ENCODE peak calls at places on chromosomes 13 and 19, in four cellular contexts. T, H, B and N are unnamed samples.
A peak's percentile ranks its signal among the peaks of the same experiment; 100 is the strongest.

GRCh38 chr13:99374994-99375805 is 68.0 kb upstream of the GPR183 start:
- DNase-seq in B (peak; percentile 47), H (no peak), T (no peak), N (no peak)

GRCh38 chr19:10398819-10399218 is 4.5 kb downstream of the CDC37 start:
- DNase-seq in H (no peak), B (no peak), T (no peak), N (no peak)

GRCh38 chr13:97856001-97856675 is 97.3 kb upstream of the IPO5 start:
- DNase-seq in T (no peak), B (no peak), H (peak; percentile 13), N (no peak)

GRCh38 chr13:85093808-85094207 is 705.4 kb downstream of the SLITRK6 start:
- DNase-seq in H (peak; percentile 22), T (no peak), B (no peak), N (no peak)

GRCh38 chr19:17562097-17562496 is 6.6 kb downstream of the COLGALT1 start:
- DNase-seq in H (no peak), B (no peak), T (no peak), N (no peak)

GRCh38 chr19:3189702-3190469 is 4.2 kb downstream of the NCLN start:
- DNase-seq in H (no peak), B (no peak), T (no peak), N (no peak)

GRCh38 chr19:1001538-1002166 is 1.4 kb downstream of the GRIN3B start:
- DNase-seq in H (no peak), B (peak; percentile 61), T (peak; percentile 37), N (no peak)

GRCh38 chr13:80341771-80342271 is 895 bp upstream of the SPRY2 start:
- DNase-seq in B (no peak), H (peak; percentile 68), T (peak; percentile 69), N (peak; percentile 43)

GRCh38 chr13:97753942-97754670 is 199.4 kb upstream of the IPO5 start:
- DNase-seq in T (no peak), B (no peak), H (no peak), N (no peak)

GRCh38 chr19:7421941-7422744 is 66.7 kb downstream of the PEX11G start:
- DNase-seq in H (no peak), T (no peak), B (no peak), N (no peak)

GRCh38 chr19:1728816-1729567 is 24.3 kb upstream of the ONECUT3 start:
- DNase-seq in B (no peak), H (no peak), T (no peak), N (no peak)

GRCh38 chr19:49014123-49014869 is 2.6 kb downstream of the LHB start:
- DNase-seq in H (peak; percentile 38), T (no peak), B (no peak), N (no peak)

GRCh38 chr19:46426035-46426505 is 2.7 kb downstream of the PNMA8C start:
- DNase-seq in H (peak; percentile 43), B (no peak), T (no peak), N (peak; percentile 73)

GRCh38 chr19:6457958-6458694 is 1.5 kb downstream of the SLC25A23 start:
- DNase-seq in B (no peak), H (no peak), T (no peak), N (no peak)

GRCh38 chr13:109704771-109705628 is 81.4 kb downstream of the IRS2 start:
- DNase-seq in B (no peak), H (no peak), T (no peak), N (no peak)

GRCh38 chr13:29436721-29437250 is 158.7 kb downstream of the SLC7A1 start:
- DNase-seq in B (no peak), T (no peak), H (peak; percentile 54), N (no peak)

GRCh38 chr19:50728084-50728737 is 5.0 kb downstream of the CLEC11A start:
- DNase-seq in B (peak; percentile 33), T (no peak), H (peak; percentile 33), N (no peak)

GRCh38 chr19:40055832-40056504 is at the start of gene ZNF780B:
- DNase-seq in H (peak; percentile 58), T (peak; percentile 70), B (peak; percentile 55), N (peak; percentile 64)

GRCh38 chr13:77918391-77919261 is at the start of gene EDNRB:
- DNase-seq in B (no peak), T (peak; percentile 54), H (peak; percentile 38), N (no peak)

GRCh38 chr19:2694196-2694595 is 8.3 kb downstream of the GNG7 start:
- DNase-seq in H (no peak), T (no peak), B (no peak), N (no peak)

GRCh38 chr19:31332096-31332495 is 17.1 kb downstream of the TSHZ3 start:
- DNase-seq in H (peak; percentile 76), B (no peak), T (no peak), N (no peak)

GRCh38 chr19:5131866-5132561 is 163.1 kb downstream of the KDM4B start:
- DNase-seq in B (no peak), T (no peak), H (peak; percentile 19), N (no peak)

GRCh38 chr19:4352701-4353121 is 9.3 kb downstream of the MPND start:
- DNase-seq in H (peak; percentile 50), B (peak; percentile 42), T (peak; percentile 72), N (peak; percentile 29)

GRCh38 chr13:113796948-113797676 is 38.1 kb downstream of the TMEM255B start:
- DNase-seq in H (no peak), B (no peak), T (no peak), N (no peak)

GRCh38 chr19:49506575-49507105 is 5.8 kb upstream of the FCGRT start:
- DNase-seq in B (peak; percentile 66), T (peak; percentile 48), H (no peak), N (peak; percentile 7)

GRCh38 chr19:2969104-2969504 is 8.3 kb upstream of the TLE6 start:
- DNase-seq in B (no peak), H (peak; percentile 11), T (no peak), N (no peak)

GRCh38 chr19:5914946-5915781 is 1.1 kb downstream of the CAPS start:
- DNase-seq in B (no peak), T (no peak), H (no peak), N (no peak)

GRCh38 chr13:62388515-62388914 is 972.9 kb upstream of the PCDH20 start:
- DNase-seq in B (no peak), T (no peak), H (no peak), N (no peak)

GRCh38 chr13:74129500-74130144 is 4.6 kb downstream of the KLF12 start:
- DNase-seq in T (peak; percentile 95), B (peak; percentile 16), H (peak; percentile 27), N (no peak)